ENCODE peak calls at places on chromosomes 5 and 9, in four cellular contexts. One of them, this sample, is unnamed.

GRCh38 chr5:139634028-139634325 is 14.2 kb upstream of the CXXC5 start:
- DNase-seq in psoas muscle: no peak
- DNase-seq in fibroblast of lung: no peak
- DNase-seq in IMR-90: no peak
- DNase-seq in this sample: no peak

GRCh38 chr9:34647651-34648050 is 1.2 kb downstream of the GALT start:
- DNase-seq in psoas muscle: no peak
- DNase-seq in fibroblast of lung: no peak
- DNase-seq in IMR-90: no peak
- DNase-seq in this sample: no peak

GRCh38 chr5:91145233-91145620 is 237.9 kb downstream of the ARRDC3 start:
- DNase-seq in psoas muscle: no peak
- DNase-seq in fibroblast of lung: no peak
- DNase-seq in IMR-90: no peak
- DNase-seq in this sample: no peak

GRCh38 chr9:87071473-87071872 is 124.2 kb upstream of the GAS1 start:
- DNase-seq in psoas muscle: no peak
- DNase-seq in fibroblast of lung: no peak
- DNase-seq in IMR-90: no peak
- DNase-seq in this sample: no peak

GRCh38 chr9:132647355-132647754 is 22.4 kb downstream of the DDX31 start:
- DNase-seq in psoas muscle: no peak
- DNase-seq in fibroblast of lung: peak
- DNase-seq in IMR-90: peak
- DNase-seq in this sample: no peak

GRCh38 chr5:10355071-10355889 is 1.8 kb downstream of the MARCHF6 start:
- DNase-seq in psoas muscle: no peak
- DNase-seq in fibroblast of lung: peak
- DNase-seq in IMR-90: peak
- DNase-seq in this sample: no peak

GRCh38 chr5:175383350-175383749 is 60.6 kb downstream of the DRD1 start:
- DNase-seq in psoas muscle: no peak
- DNase-seq in fibroblast of lung: peak
- DNase-seq in IMR-90: no peak
- DNase-seq in this sample: no peak

GRCh38 chr5:172688735-172689572 is 47.9 kb downstream of the NEURL1B start:
- DNase-seq in psoas muscle: no peak
- DNase-seq in fibroblast of lung: no peak
- DNase-seq in IMR-90: peak
- DNase-seq in this sample: no peak

GRCh38 chr5:174693697-174694400 is 30.5 kb upstream of the MSX2 start:
- DNase-seq in psoas muscle: no peak
- DNase-seq in fibroblast of lung: no peak
- DNase-seq in IMR-90: no peak
- DNase-seq in this sample: no peak

GRCh38 chr9:99171225-99172128 is 50.3 kb downstream of the ALG2 start:
- DNase-seq in psoas muscle: no peak
- DNase-seq in fibroblast of lung: no peak
- DNase-seq in IMR-90: no peak
- DNase-seq in this sample: no peak

GRCh38 chr9:99169086-99169485 is 52.7 kb downstream of the ALG2 start:
- DNase-seq in psoas muscle: no peak
- DNase-seq in fibroblast of lung: no peak
- DNase-seq in IMR-90: no peak
- DNase-seq in this sample: no peak

GRCh38 chr9:99169982-99170761 is 51.6 kb downstream of the ALG2 start:
- DNase-seq in psoas muscle: no peak
- DNase-seq in fibroblast of lung: peak
- DNase-seq in IMR-90: no peak
- DNase-seq in this sample: no peak

GRCh38 chr9:99173570-99174504 is 47.9 kb downstream of the ALG2 start:
- DNase-seq in psoas muscle: no peak
- DNase-seq in fibroblast of lung: no peak
- DNase-seq in IMR-90: no peak
- DNase-seq in this sample: no peak

DNA sequence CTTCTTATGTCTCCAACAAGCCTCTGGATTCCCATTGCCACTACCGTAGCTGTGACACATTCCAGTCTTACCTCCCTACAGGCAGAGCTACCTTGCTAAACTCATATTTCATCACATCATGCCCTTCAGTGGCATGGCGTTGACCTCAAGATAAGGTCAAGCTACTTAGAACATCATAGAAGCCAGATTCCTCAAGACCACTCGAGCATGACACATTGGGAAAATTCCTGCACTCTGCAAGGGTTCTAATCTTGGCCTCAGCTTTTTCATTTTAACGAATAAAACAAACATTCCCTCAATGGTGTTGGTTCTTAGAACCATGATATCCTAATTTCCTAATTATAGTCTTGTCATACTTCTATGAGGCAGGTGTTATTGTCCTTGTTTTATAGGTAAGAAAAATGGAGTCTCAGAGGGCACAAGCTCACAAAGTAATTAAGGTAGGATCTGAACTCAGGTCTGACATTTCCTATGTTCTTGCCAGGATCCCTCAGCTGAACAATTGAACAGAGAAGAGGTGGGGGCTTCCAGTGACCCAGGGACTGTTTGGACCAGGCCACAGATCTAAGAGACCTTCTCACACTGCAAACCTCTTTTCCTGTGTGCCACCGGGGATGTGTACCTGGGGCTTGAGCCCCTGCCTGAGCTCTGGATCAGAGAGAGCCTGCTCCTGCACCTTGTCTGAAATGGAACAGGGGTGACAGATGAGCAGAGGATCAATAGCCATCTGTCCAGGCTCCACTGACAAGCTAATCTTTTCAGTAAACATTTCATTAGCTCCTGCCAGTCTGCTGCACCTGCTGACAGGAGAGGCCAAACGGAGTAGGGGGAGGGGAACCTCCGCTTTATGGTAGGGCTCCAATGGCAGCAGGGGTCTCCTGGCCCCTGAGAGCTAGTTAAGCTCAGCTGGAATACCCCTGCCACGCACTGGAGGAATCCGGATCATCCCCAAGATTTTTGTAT is 49.3 kb downstream of the ALG2 start:
- DNase-seq in psoas muscle: no peak
- DNase-seq in fibroblast of lung: no peak
- DNase-seq in IMR-90: no peak
- DNase-seq in this sample: no peak
- H3K4me3 ChIP-seq in psoas muscle: no peak
- H3K4me3 ChIP-seq in fibroblast of lung: no peak
- H3K4me3 ChIP-seq in IMR-90: no peak
- H3K4me3 ChIP-seq in this sample: no peak

DNA sequence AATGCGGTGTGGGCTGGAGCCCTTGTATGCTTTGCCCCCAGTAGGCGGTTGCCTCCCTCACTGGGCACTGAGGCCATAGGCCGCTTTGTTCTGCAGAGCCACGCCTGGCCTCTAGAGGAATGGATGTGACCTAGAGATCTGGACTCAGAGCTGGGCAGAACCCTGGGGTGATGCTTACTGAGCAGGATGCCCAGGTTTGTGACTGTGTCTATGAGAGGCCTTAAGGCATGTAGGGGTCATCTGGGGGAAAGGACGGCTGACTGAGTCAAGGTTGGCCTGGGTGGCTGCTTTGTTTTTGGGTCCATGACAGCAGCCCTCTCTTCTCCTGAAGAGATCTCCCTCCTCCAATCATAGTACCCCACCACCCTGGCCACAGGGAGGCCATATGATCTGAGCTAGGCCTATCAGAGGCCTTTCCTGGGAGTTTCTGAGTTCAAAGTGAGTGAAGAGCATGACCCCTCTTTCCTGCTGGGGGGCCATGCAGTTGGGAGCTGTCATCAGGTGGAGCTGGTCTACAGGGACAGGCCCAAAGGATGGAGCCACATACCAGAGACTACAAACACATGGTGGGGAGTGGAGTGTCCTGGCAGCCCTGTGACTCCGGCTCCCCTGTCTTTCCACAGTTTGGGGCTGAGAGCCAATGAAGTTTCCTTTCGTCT is 165.5 kb downstream of the AUH start:
- DNase-seq in psoas muscle: no peak
- DNase-seq in fibroblast of lung: no peak
- DNase-seq in IMR-90: no peak
- DNase-seq in this sample: no peak
- H3K27ac ChIP-seq in psoas muscle: peak
- H3K27ac ChIP-seq in fibroblast of lung: peak
- H3K27ac ChIP-seq in IMR-90: peak
- H3K27ac ChIP-seq in this sample: no peak

GRCh38 chr5:40842351-40842750 is 1.2 kb downstream of the CARD6 start:
- DNase-seq in psoas muscle: no peak
- DNase-seq in fibroblast of lung: no peak
- DNase-seq in IMR-90: peak
- DNase-seq in this sample: no peak
- H3K4me3 ChIP-seq in psoas muscle: peak
- H3K4me3 ChIP-seq in fibroblast of lung: peak
- H3K4me3 ChIP-seq in IMR-90: no peak
- H3K4me3 ChIP-seq in this sample: no peak

GRCh38 chr5:167678457-167678856 is 613.0 kb upstream of the WWC1 start:
- DNase-seq in psoas muscle: no peak
- DNase-seq in fibroblast of lung: peak
- DNase-seq in IMR-90: no peak
- DNase-seq in this sample: no peak
- H3K27ac ChIP-seq in psoas muscle: no peak
- H3K27ac ChIP-seq in fibroblast of lung: no peak
- H3K27ac ChIP-seq in IMR-90: no peak
- H3K27ac ChIP-seq in this sample: no peak

GRCh38 chr5:22611327-22611726 is 241.8 kb downstream of the CDH12 start:
- DNase-seq in psoas muscle: no peak
- DNase-seq in fibroblast of lung: no peak
- DNase-seq in IMR-90: no peak
- DNase-seq in this sample: no peak
- H3K4me3 ChIP-seq in psoas muscle: no peak
- H3K4me3 ChIP-seq in fibroblast of lung: no peak
- H3K4me3 ChIP-seq in IMR-90: no peak
- H3K4me3 ChIP-seq in this sample: no peak

GRCh38 chr5:7367780-7368179 is 28.2 kb upstream of the ADCY2 start:
- DNase-seq in psoas muscle: no peak
- DNase-seq in fibroblast of lung: no peak
- DNase-seq in IMR-90: no peak
- DNase-seq in this sample: no peak

GRCh38 chr5:7361593-7361992 is 34.3 kb upstream of the ADCY2 start:
- DNase-seq in psoas muscle: no peak
- DNase-seq in fibroblast of lung: no peak
- DNase-seq in IMR-90: no peak
- DNase-seq in this sample: no peak

GRCh38 chr5:7364226-7364875 is 31.6 kb upstream of the ADCY2 start:
- DNase-seq in psoas muscle: no peak
- DNase-seq in fibroblast of lung: peak
- DNase-seq in IMR-90: no peak
- DNase-seq in this sample: no peak

DNA sequence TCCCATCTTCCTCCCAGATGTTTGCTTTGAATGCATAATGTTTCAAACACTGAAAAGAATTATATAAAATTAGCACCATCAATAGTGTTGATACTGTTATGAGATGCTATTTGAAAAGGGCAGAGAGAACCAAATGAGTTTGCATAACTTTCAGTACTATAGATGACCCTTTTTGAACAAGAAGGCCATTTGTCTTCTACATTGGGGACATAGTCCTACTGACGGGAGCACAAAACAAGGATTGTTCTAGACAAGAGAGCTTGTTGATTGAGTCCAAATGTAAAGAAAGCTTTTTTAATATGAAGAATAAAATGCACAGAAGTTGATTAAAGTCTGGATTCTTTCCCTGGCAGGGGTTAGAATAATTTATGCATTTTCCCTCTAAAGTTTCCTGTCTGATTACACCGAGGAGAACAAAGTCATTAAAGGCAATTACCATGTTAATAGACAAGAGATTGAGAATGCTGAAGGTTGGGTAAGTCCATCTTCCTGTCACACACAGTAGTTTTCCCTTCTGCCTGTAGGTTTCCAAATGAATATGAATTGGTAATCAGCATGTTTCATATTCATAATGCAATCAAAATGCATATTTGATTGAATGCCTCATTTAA is 32.8 kb upstream of the ADCY2 start:
- DNase-seq in psoas muscle: no peak
- DNase-seq in fibroblast of lung: no peak
- DNase-seq in IMR-90: no peak
- DNase-seq in this sample: no peak
- H3K27ac ChIP-seq in psoas muscle: no peak
- H3K27ac ChIP-seq in fibroblast of lung: no peak
- H3K27ac ChIP-seq in IMR-90: no peak
- H3K27ac ChIP-seq in this sample: no peak

GRCh38 chr5:177086918-177087706 is 397 bp downstream of the FGFR4 start:
- DNase-seq in psoas muscle: peak
- DNase-seq in fibroblast of lung: peak
- DNase-seq in IMR-90: no peak
- DNase-seq in this sample: no peak
- H3K4me3 ChIP-seq in psoas muscle: peak
- H3K4me3 ChIP-seq in fibroblast of lung: peak
- H3K4me3 ChIP-seq in IMR-90: peak
- H3K4me3 ChIP-seq in this sample: peak

GRCh38 chr9:124499214-124499613 is 8.0 kb downstream of the NR5A1 start:
- DNase-seq in psoas muscle: no peak
- DNase-seq in fibroblast of lung: no peak
- DNase-seq in IMR-90: no peak
- DNase-seq in this sample: no peak
- H3K27ac ChIP-seq in psoas muscle: no peak
- H3K27ac ChIP-seq in fibroblast of lung: no peak
- H3K27ac ChIP-seq in IMR-90: no peak
- H3K27ac ChIP-seq in this sample: no peak

DNA sequence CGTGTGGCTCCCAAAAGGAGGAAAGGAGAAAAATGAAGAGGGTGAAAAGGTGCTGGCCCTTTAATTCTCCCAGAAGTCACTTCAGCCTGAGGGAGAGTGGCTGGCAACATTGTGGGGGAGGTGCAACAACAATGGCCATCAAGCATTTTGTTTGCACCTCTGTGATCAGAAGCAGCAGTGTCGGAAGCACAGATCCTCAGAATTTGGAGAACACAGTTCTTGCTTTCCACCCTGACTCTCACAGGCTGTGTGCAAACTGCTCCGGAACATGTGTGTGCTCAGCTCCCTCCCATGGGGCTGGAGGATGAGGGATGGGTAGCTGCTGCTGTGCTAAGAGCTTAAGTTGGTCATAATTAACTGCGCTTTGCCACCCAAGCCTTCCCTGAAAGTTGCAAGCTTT is 127.1 kb downstream of the DPYSL3 start:
- DNase-seq in psoas muscle: no peak
- DNase-seq in fibroblast of lung: no peak
- DNase-seq in IMR-90: no peak
- DNase-seq in this sample: no peak
- H3K4me3 ChIP-seq in psoas muscle: peak
- H3K4me3 ChIP-seq in fibroblast of lung: peak
- H3K4me3 ChIP-seq in IMR-90: peak
- H3K4me3 ChIP-seq in this sample: no peak